ENCODE peak calls at places on chromosomes 12 and 14, in eight cellular contexts. Y is brain microvascular endothelial cell, W is heart left ventricle, Z is stomach, L is AG09309, E is fibroblast of lung, A is left lung, X is pancreas. Q is an unnamed sample.

GRCh38 chr14:93173943-93174395 is 10.7 kb downstream of the MOAP1 start:
- DNase-seq in Y (peak), W (no peak), Z (peak), L (no peak), E (peak), A (peak), X (no peak), Q (no peak)

GRCh38 chr12:69024413-69024812 is 91.4 kb upstream of the CPM start:
- DNase-seq in Y (no peak), W (no peak), Z (peak), L (no peak), E (peak), A (peak), X (peak), Q (no peak)

GRCh38 chr14:101225729-101226152 is 322.2 kb upstream of the RTL1 start:
- DNase-seq in Y (no peak), W (no peak), Z (no peak), L (no peak), E (no peak), A (no peak), X (no peak), Q (no peak)

GRCh38 chr14:81453166-81453766 is 53.1 kb upstream of the STON2 start:
- DNase-seq in Y (peak), W (peak), Z (peak), L (peak), E (peak), A (no peak), X (peak), Q (no peak)

GRCh38 chr12:97159397-97159796 is 252.3 kb downstream of the NEDD1 start:
- DNase-seq in Y (no peak), W (no peak), Z (no peak), L (no peak), E (no peak), A (no peak), X (no peak), Q (no peak)

GRCh38 chr14:64195194-64195593 is 99.0 kb downstream of the ESR2 start:
- DNase-seq in Y (no peak), W (no peak), Z (no peak), L (no peak), E (no peak), A (no peak), X (no peak), Q (no peak)

GRCh38 chr12:86698581-86698980 is 442.4 kb upstream of the MGAT4C start:
- DNase-seq in Y (peak), W (no peak), Z (no peak), L (peak), E (peak), A (no peak), X (no peak), Q (no peak)

GRCh38 chr14:68756071-68756481 is 36.8 kb downstream of the ZFP36L1 start:
- DNase-seq in Y (no peak), W (no peak), Z (no peak), L (no peak), E (no peak), A (no peak), X (no peak), Q (no peak)

GRCh38 chr12:120822832-120823503 is 81.2 kb downstream of the SPPL3 start:
- DNase-seq in Y (no peak), W (no peak), Z (no peak), L (no peak), E (no peak), A (no peak), X (no peak), Q (no peak)

GRCh38 chr12:53102883-53103807 is at the start of gene SOAT2:
- DNase-seq in Y (no peak), W (no peak), Z (no peak), L (no peak), E (no peak), A (peak), X (no peak), Q (no peak)

GRCh38 chr12:7127916-7128626 is 618 bp downstream of the RBP5 start:
- DNase-seq in Y (no peak), W (no peak), Z (no peak), L (no peak), E (no peak), A (no peak), X (no peak), Q (no peak)

GRCh38 chr12:42468853-42469252 is 120.7 kb downstream of the PRICKLE1 start:
- DNase-seq in Y (no peak), W (no peak), Z (no peak), L (no peak), E (no peak), A (no peak), X (no peak), Q (no peak)

GRCh38 chr14:31461545-31461944 is 4.2 kb upstream of the DTD2 start:
- DNase-seq in Y (no peak), W (no peak), Z (no peak), L (no peak), E (no peak), A (no peak), X (no peak), Q (no peak)

GRCh38 chr12:112275836-112276235 is 106.4 kb downstream of the HECTD4 start:
- DNase-seq in Y (no peak), W (no peak), Z (no peak), L (no peak), E (no peak), A (no peak), X (no peak), Q (no peak)

GRCh38 chr14:61812347-61813100 is 50.3 kb downstream of the SNAPC1 start:
- DNase-seq in Y (no peak), W (no peak), Z (no peak), L (no peak), E (peak), A (peak), X (no peak), Q (no peak)

GRCh38 chr14:71319646-71320045 is 412.4 kb downstream of the PCNX1 start:
- DNase-seq in Y (peak), W (no peak), Z (no peak), L (no peak), E (no peak), A (no peak), X (no peak), Q (no peak)

GRCh38 chr14:42617005-42617404 is 1010.3 kb downstream of the LRFN5 start:
- DNase-seq in Y (no peak), W (no peak), Z (no peak), L (no peak), E (no peak), A (no peak), X (no peak), Q (no peak)

GRCh38 chr12:122003646-122004611 is 17.8 kb upstream of the BCL7A start:
- DNase-seq in Y (peak), W (no peak), Z (no peak), L (no peak), E (peak), A (no peak), X (no peak), Q (no peak)

GRCh38 chr14:58749066-58749669 is 111.4 kb downstream of the DACT1 start:
- DNase-seq in Y (peak), W (no peak), Z (peak), L (peak), E (peak), A (no peak), X (no peak), Q (peak)

GRCh38 chr12:106193404-106194215 is 54.2 kb downstream of the CKAP4 start:
- DNase-seq in Y (no peak), W (no peak), Z (no peak), L (no peak), E (no peak), A (no peak), X (no peak), Q (no peak)

GRCh38 chr14:30214456-30215090 is 286.9 kb upstream of the PRKD1 start:
- DNase-seq in Y (peak), W (no peak), Z (no peak), L (no peak), E (peak), A (no peak), X (no peak), Q (no peak)

GRCh38 chr12:68899251-68899771 is 33.7 kb downstream of the CPM start:
- DNase-seq in Y (peak), W (no peak), Z (peak), L (peak), E (peak), A (no peak), X (peak), Q (peak)

GRCh38 chr12:52338241-52338960 is 17.2 kb upstream of the KRT83 start:
- DNase-seq in Y (no peak), W (no peak), Z (no peak), L (no peak), E (peak), A (no peak), X (no peak), Q (peak)

GRCh38 chr12:12156835-12157234 is 86.1 kb downstream of the BCL2L14 start:
- DNase-seq in Y (no peak), W (no peak), Z (no peak), L (no peak), E (no peak), A (no peak), X (no peak), Q (no peak)

GRCh38 chr12:66103011-66103913 is 27.3 kb downstream of the LLPH start:
- DNase-seq in Y (no peak), W (no peak), Z (no peak), L (no peak), E (no peak), A (no peak), X (no peak), Q (no peak)

GRCh38 chr12:53586745-53587144 is 39.4 kb downstream of the ATF7 start:
- DNase-seq in Y (no peak), W (no peak), Z (no peak), L (no peak), E (peak), A (no peak), X (no peak), Q (no peak)

GRCh38 chr12:25497021-25497420 is 56.1 kb downstream of the LMNTD1 start:
- DNase-seq in Y (peak), W (no peak), Z (no peak), L (no peak), E (peak), A (no peak), X (no peak), Q (no peak)

GRCh38 chr14:31441273-31442110 is 15.8 kb downstream of the DTD2 start:
- DNase-seq in Y (no peak), W (no peak), Z (no peak), L (peak), E (peak), A (no peak), X (no peak), Q (no peak)

GRCh38 chr12:15522574-15523187 is 200.4 kb downstream of the PTPRO start:
- DNase-seq in Y (peak), W (no peak), Z (no peak), L (no peak), E (peak), A (no peak), X (no peak), Q (no peak)

GRCh38 chr12:15528666-15529065 is 206.4 kb downstream of the PTPRO start:
- DNase-seq in Y (no peak), W (no peak), Z (no peak), L (no peak), E (no peak), A (no peak), X (no peak), Q (no peak)

GRCh38 chr12:15525414-15525813 is 203.1 kb downstream of the PTPRO start:
- DNase-seq in Y (no peak), W (no peak), Z (no peak), L (no peak), E (no peak), A (no peak), X (no peak), Q (no peak)

GRCh38 chr12:15527201-15527782 is 205.0 kb downstream of the PTPRO start:
- DNase-seq in Y (no peak), W (peak), Z (peak), L (no peak), E (peak), A (no peak), X (no peak), Q (peak)

DNA sequence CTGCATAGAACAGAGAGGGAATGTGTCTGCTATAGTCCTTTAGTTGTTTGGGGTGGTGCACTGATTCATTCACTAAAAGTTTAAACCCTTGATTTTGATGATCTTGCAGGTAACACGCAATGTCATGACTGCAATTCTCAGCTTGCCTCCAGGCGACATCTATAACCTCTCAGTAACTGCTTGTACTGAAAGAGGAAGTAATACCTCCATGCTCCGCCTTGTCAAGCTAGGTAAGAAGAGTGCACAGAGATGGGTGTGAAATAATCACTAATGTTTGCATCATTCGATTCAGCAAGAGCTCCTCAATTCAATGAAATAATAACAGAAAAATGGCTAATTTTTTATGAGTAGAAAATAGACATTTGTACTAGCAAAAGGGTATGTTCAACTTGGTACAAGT is 203.7 kb downstream of the PTPRO start:
- DNase-seq in Y (no peak), W (no peak), Z (no peak), L (no peak), E (no peak), A (no peak), X (no peak), Q (no peak)
- TF ChIP-seq CTCF in Y (no peak), W (no peak), Z (no peak), L (no peak), E (no peak), A (no peak), X (no peak), Q (no peak)

GRCh38 chr12:1630827-1631591 is 2.0 kb downstream of the WNT5B start:
- DNase-seq in Y (peak), W (peak), Z (no peak), L (no peak), E (peak), A (no peak), X (no peak), Q (no peak)

GRCh38 chr12:1628671-1629337 is at the start of gene WNT5B:
- DNase-seq in Y (no peak), W (no peak), Z (no peak), L (no peak), E (no peak), A (no peak), X (no peak), Q (no peak)

GRCh38 chr12:1629338-1630080 is 478 bp downstream of the WNT5B start:
- DNase-seq in Y (no peak), W (no peak), Z (no peak), L (no peak), E (no peak), A (no peak), X (no peak), Q (no peak)

GRCh38 chr12:1632702-1633101 is 3.7 kb downstream of the WNT5B start:
- DNase-seq in Y (no peak), W (peak), Z (no peak), L (no peak), E (no peak), A (no peak), X (no peak), Q (no peak)

DNA sequence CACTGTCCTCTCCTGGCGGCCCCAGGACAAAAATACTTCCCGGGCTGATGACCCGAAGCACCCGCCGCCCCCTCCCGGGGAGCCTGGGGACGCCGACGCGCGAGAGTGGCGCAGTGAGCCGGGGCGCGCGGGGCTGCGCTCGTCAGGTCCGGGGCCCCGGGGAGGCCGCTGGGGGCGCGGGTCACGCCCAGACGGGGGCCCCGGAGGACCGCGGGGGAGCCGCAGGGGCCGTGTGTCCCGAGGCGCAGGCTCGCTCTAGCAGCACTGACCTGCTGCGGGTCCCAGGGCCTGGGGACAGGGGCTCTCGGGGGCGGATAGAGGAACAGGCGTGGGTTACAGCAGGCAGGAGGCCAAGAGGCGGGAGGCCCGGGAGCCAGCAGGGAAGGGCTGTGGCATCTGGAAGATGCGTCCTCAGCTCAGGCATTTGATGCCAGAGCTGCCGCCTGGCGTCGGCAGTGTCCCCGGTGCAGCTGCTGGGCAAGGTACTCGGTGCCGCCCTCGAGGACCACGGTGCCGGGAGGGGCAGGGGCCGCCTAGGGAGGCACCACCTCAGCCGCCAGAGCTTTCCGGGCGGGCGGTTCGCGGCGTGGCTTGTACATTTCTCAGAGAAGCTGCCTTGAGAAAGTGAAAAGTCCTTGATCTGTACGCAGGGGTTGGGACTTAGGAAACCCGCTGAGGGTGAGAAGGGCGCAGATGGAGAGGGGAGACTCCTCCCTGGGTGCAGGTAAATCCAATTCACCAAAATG is 1.2 kb downstream of the WNT5B start:
- DNase-seq in Y (no peak), W (peak), Z (peak), L (no peak), E (no peak), A (peak), X (peak), Q (peak)
- TF ChIP-seq CTCF in Y (peak), W (no peak), Z (no peak), L (no peak), E (peak), A (no peak), X (no peak), Q (no peak)

GRCh38 chr12:57521475-57522018 is 1.1 kb upstream of the MBD6 start:
- DNase-seq in Y (no peak), W (peak), Z (peak), L (no peak), E (peak), A (peak), X (no peak), Q (peak)
- TF ChIP-seq CTCF in Y (peak), W (no peak), Z (no peak), L (no peak), E (no peak), A (no peak), X (no peak), Q (no peak)

GRCh38 chr14:89827260-89827659 is 127.3 kb downstream of the EFCAB11 start:
- DNase-seq in Y (no peak), W (no peak), Z (no peak), L (no peak), E (no peak), A (no peak), X (no peak), Q (peak)

GRCh38 chr14:89836830-89837469 is 117.6 kb downstream of the EFCAB11 start:
- DNase-seq in Y (no peak), W (no peak), Z (no peak), L (no peak), E (no peak), A (no peak), X (no peak), Q (no peak)

GRCh38 chr14:89828473-89829200 is 125.9 kb downstream of the EFCAB11 start:
- DNase-seq in Y (no peak), W (no peak), Z (no peak), L (no peak), E (no peak), A (no peak), X (no peak), Q (no peak)

GRCh38 chr14:89833120-89833521 is 121.4 kb downstream of the EFCAB11 start:
- DNase-seq in Y (no peak), W (no peak), Z (no peak), L (no peak), E (peak), A (no peak), X (no peak), Q (no peak)
- TF ChIP-seq CTCF in Y (no peak), W (no peak), Z (no peak), L (no peak), E (no peak), A (no peak), X (no peak), Q (no peak)

GRCh38 chr14:65250162-65250495 is 147.8 kb upstream of the MAX start:
- DNase-seq in Y (no peak), W (no peak), Z (peak), L (no peak), E (no peak), A (no peak), X (peak), Q (no peak)
- TF ChIP-seq CTCF in Y (no peak), W (no peak), Z (no peak), L (no peak), E (no peak), A (no peak), X (no peak), Q (no peak)

DNA sequence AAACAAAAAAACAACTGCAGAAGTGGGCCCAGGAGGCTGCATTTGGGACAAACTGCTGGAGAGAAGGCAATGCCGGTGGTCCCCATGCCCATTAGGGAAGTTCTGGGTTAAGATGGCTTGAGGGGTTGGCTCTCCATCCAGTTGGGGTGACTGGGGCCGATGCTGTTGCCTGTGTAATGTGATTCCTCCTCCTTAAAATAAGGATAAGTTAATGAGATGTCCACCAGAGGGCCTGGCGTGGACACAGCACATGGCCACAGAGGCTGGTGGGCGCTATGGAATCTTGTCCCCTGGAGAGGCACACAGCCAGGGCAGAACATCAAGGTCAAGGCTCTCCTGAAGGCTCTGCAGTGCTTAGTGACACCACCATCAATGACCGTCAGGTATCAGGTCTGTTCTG is 1.0 kb upstream of the TESC start:
- DNase-seq in Y (no peak), W (no peak), Z (no peak), L (no peak), E (no peak), A (no peak), X (no peak), Q (no peak)
- TF ChIP-seq CTCF in Y (peak), W (peak), Z (no peak), L (peak), E (peak), A (no peak), X (no peak), Q (no peak)

DNA sequence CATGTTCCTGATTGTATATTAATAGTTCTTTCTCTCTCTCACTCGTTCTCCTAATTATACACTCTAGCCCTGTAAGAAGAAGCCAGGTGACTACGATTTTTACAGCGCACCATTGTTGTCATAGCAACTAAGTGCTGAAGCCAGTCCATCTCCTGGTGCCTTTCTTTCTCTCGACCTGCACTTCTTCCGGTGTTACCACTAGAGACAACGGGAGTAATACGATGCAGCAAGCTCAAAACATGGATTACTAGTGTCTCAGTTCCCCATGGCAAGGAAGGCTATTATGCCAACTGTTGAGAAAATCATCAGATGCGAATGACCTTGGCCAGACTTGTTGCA is 40.8 kb upstream of the DCD start:
- DNase-seq in Y (no peak), W (no peak), Z (no peak), L (no peak), E (no peak), A (no peak), X (no peak), Q (no peak)
- TF ChIP-seq CTCF in Y (no peak), W (no peak), Z (no peak), L (no peak), E (no peak), A (no peak), X (no peak), Q (no peak)